ENCODE peak calls at places on chromosomes 7 and 10, in five cellular contexts. One of them, this sample, is unnamed.

GRCh38 chr10:528173-529165 is 161.0 kb downstream of the DIP2C start:
- DNase-seq in heart left ventricle: no peak
- DNase-seq in GM12878: no peak
- DNase-seq in suprapubic skin: no peak
- DNase-seq in left ventricle myocardium inferior: no peak
- DNase-seq in this sample: no peak

GRCh38 chr7:18345641-18346234 is 149.8 kb upstream of the HDAC9 start:
- DNase-seq in heart left ventricle: no peak
- DNase-seq in GM12878: no peak
- DNase-seq in suprapubic skin: no peak
- DNase-seq in left ventricle myocardium inferior: no peak
- DNase-seq in this sample: no peak

GRCh38 chr10:95264227-95265051 is 26.4 kb downstream of the PDLIM1 start:
- DNase-seq in suprapubic skin: no peak
- DNase-seq in GM12878: no peak
- DNase-seq in heart left ventricle: no peak
- DNase-seq in left ventricle myocardium inferior: no peak
- DNase-seq in this sample: peak; percentile 68

GRCh38 chr7:40700653-40701475 is 566.1 kb downstream of the SUGCT start:
- DNase-seq in GM12878: no peak
- DNase-seq in heart left ventricle: no peak
- DNase-seq in suprapubic skin: no peak
- DNase-seq in left ventricle myocardium inferior: no peak
- DNase-seq in this sample: no peak

GRCh38 chr10:34575882-34576281 is 239.2 kb downstream of the PARD3 start:
- DNase-seq in heart left ventricle: no peak
- DNase-seq in left ventricle myocardium inferior: no peak
- DNase-seq in GM12878: no peak
- DNase-seq in suprapubic skin: no peak
- DNase-seq in this sample: no peak

GRCh38 chr10:42556931-42557330 is 81.4 kb downstream of the ZNF33B start:
- DNase-seq in GM12878: no peak
- DNase-seq in left ventricle myocardium inferior: no peak
- DNase-seq in suprapubic skin: no peak
- DNase-seq in heart left ventricle: no peak
- DNase-seq in this sample: no peak

GRCh38 chr10:102287991-102288390 is 42.7 kb downstream of the GBF1 start:
- DNase-seq in heart left ventricle: no peak
- DNase-seq in suprapubic skin: no peak
- DNase-seq in left ventricle myocardium inferior: no peak
- DNase-seq in GM12878: no peak
- DNase-seq in this sample: no peak

GRCh38 chr10:73871915-73872710 is 2.2 kb downstream of the CAMK2G start:
- DNase-seq in suprapubic skin: no peak
- DNase-seq in left ventricle myocardium inferior: no peak
- DNase-seq in heart left ventricle: no peak
- DNase-seq in GM12878: no peak
- DNase-seq in this sample: no peak

GRCh38 chr7:47392241-47392759 is 189.6 kb downstream of the TNS3 start:
- DNase-seq in suprapubic skin: no peak
- DNase-seq in GM12878: no peak
- DNase-seq in heart left ventricle: peak; percentile 72
- DNase-seq in left ventricle myocardium inferior: peak; percentile 80
- DNase-seq in this sample: no peak

GRCh38 chr10:93873427-93874115 is 20.2 kb upstream of the SLC35G1 start:
- DNase-seq in suprapubic skin: no peak
- DNase-seq in heart left ventricle: no peak
- DNase-seq in GM12878: no peak
- DNase-seq in left ventricle myocardium inferior: no peak
- DNase-seq in this sample: no peak

GRCh38 chr10:103053659-103054581 is 135.8 kb downstream of the CNNM2 start:
- DNase-seq in suprapubic skin: no peak
- DNase-seq in left ventricle myocardium inferior: peak; percentile 44
- DNase-seq in GM12878: peak; percentile 55
- DNase-seq in heart left ventricle: peak; percentile 65
- DNase-seq in this sample: peak; percentile 60

GRCh38 chr10:6300106-6300783 is 97.5 kb downstream of the PFKFB3 start:
- DNase-seq in heart left ventricle: no peak
- DNase-seq in GM12878: peak; percentile 97
- DNase-seq in suprapubic skin: no peak
- DNase-seq in left ventricle myocardium inferior: no peak
- DNase-seq in this sample: no peak

GRCh38 chr10:100970914-100971811 is 1.9 kb downstream of the SEMA4G start:
- DNase-seq in heart left ventricle: no peak
- DNase-seq in suprapubic skin: no peak
- DNase-seq in left ventricle myocardium inferior: no peak
- DNase-seq in GM12878: no peak
- DNase-seq in this sample: peak; percentile 40

GRCh38 chr7:34327681-34328080 is 330.3 kb upstream of the NPSR1 start:
- DNase-seq in heart left ventricle: no peak
- DNase-seq in suprapubic skin: no peak
- DNase-seq in GM12878: no peak
- DNase-seq in left ventricle myocardium inferior: no peak
- DNase-seq in this sample: no peak

GRCh38 chr7:1829111-1829510 is 159.0 kb downstream of the ELFN1 start:
- DNase-seq in heart left ventricle: no peak
- DNase-seq in GM12878: no peak
- DNase-seq in suprapubic skin: no peak
- DNase-seq in left ventricle myocardium inferior: peak; percentile 7
- DNase-seq in this sample: no peak

GRCh38 chr7:158814637-158815036 is 14.7 kb downstream of the ESYT2 start:
- DNase-seq in GM12878: no peak
- DNase-seq in left ventricle myocardium inferior: no peak
- DNase-seq in heart left ventricle: no peak
- DNase-seq in suprapubic skin: no peak
- DNase-seq in this sample: no peak

GRCh38 chr7:6613706-6614105 is 1.7 kb upstream of the ZNF853 start:
- DNase-seq in suprapubic skin: no peak
- DNase-seq in left ventricle myocardium inferior: no peak
- DNase-seq in GM12878: no peak
- DNase-seq in heart left ventricle: no peak
- DNase-seq in this sample: no peak

GRCh38 chr7:106471021-106471420 is 186.2 kb upstream of the NAMPT start:
- DNase-seq in suprapubic skin: no peak
- DNase-seq in heart left ventricle: no peak
- DNase-seq in GM12878: no peak
- DNase-seq in left ventricle myocardium inferior: no peak
- DNase-seq in this sample: no peak

GRCh38 chr10:31927597-31928530 is 767 bp downstream of the ARHGAP12 start:
- DNase-seq in suprapubic skin: peak; percentile 81
- DNase-seq in heart left ventricle: peak; percentile 52
- DNase-seq in left ventricle myocardium inferior: peak; percentile 44
- DNase-seq in GM12878: no peak
- DNase-seq in this sample: peak; percentile 88

GRCh38 chr10:80501913-80502521 is 35.7 kb upstream of the SH2D4B start:
- DNase-seq in suprapubic skin: no peak
- DNase-seq in left ventricle myocardium inferior: no peak
- DNase-seq in GM12878: no peak
- DNase-seq in heart left ventricle: no peak
- DNase-seq in this sample: no peak

GRCh38 chr7:77727936-77728701 is 31.9 kb downstream of the RSBN1L start:
- DNase-seq in suprapubic skin: no peak
- DNase-seq in left ventricle myocardium inferior: no peak
- DNase-seq in heart left ventricle: no peak
- DNase-seq in GM12878: no peak
- DNase-seq in this sample: peak; percentile 7

GRCh38 chr7:29287366-29287765 is 92.8 kb downstream of the CHN2 start:
- DNase-seq in suprapubic skin: no peak
- DNase-seq in left ventricle myocardium inferior: no peak
- DNase-seq in GM12878: no peak
- DNase-seq in heart left ventricle: no peak
- DNase-seq in this sample: no peak

GRCh38 chr10:24716295-24716694 is 7.4 kb downstream of the ARHGAP21 start:
- DNase-seq in heart left ventricle: no peak
- DNase-seq in suprapubic skin: no peak
- DNase-seq in GM12878: no peak
- DNase-seq in left ventricle myocardium inferior: no peak
- DNase-seq in this sample: peak; percentile 16

GRCh38 chr7:123143206-123143605 is 56.6 kb downstream of the SLC13A1 start:
- DNase-seq in heart left ventricle: no peak
- DNase-seq in GM12878: no peak
- DNase-seq in suprapubic skin: no peak
- DNase-seq in left ventricle myocardium inferior: no peak
- DNase-seq in this sample: no peak

GRCh38 chr7:112635742-112636141 is 154.5 kb downstream of the TMEM168 start:
- DNase-seq in heart left ventricle: no peak
- DNase-seq in GM12878: no peak
- DNase-seq in left ventricle myocardium inferior: no peak
- DNase-seq in suprapubic skin: no peak
- DNase-seq in this sample: no peak

GRCh38 chr7:118202056-118202455 is 18.1 kb downstream of the LSM8 start:
- DNase-seq in GM12878: no peak
- DNase-seq in suprapubic skin: no peak
- DNase-seq in left ventricle myocardium inferior: no peak
- DNase-seq in heart left ventricle: no peak
- DNase-seq in this sample: no peak

GRCh38 chr10:52314822-52315552 is 906 bp downstream of the DKK1 start:
- DNase-seq in left ventricle myocardium inferior: no peak
- DNase-seq in heart left ventricle: no peak
- DNase-seq in GM12878: no peak
- DNase-seq in suprapubic skin: peak; percentile 69
- DNase-seq in this sample: no peak

GRCh38 chr10:28939352-28940157 is 262.2 kb downstream of the BAMBI start:
- DNase-seq in GM12878: no peak
- DNase-seq in heart left ventricle: peak; percentile 63
- DNase-seq in suprapubic skin: no peak
- DNase-seq in left ventricle myocardium inferior: peak; percentile 39
- DNase-seq in this sample: peak; percentile 77

GRCh38 chr10:47165168-47165710 is 134.8 kb upstream of the GDF10 start:
- DNase-seq in heart left ventricle: no peak
- DNase-seq in left ventricle myocardium inferior: no peak
- DNase-seq in GM12878: no peak
- DNase-seq in suprapubic skin: no peak
- DNase-seq in this sample: no peak
- H3K4me3 ChIP-seq in heart left ventricle: peak overlapping the region; percentile 32
- H3K4me3 ChIP-seq in left ventricle myocardium inferior: peak overlapping the region; percentile 48
- H3K4me3 ChIP-seq in GM12878: no peak overlapping the region
- H3K4me3 ChIP-seq in suprapubic skin: peak overlapping the region; percentile 38
- H3K4me3 ChIP-seq in this sample: no peak overlapping the region

DNA sequence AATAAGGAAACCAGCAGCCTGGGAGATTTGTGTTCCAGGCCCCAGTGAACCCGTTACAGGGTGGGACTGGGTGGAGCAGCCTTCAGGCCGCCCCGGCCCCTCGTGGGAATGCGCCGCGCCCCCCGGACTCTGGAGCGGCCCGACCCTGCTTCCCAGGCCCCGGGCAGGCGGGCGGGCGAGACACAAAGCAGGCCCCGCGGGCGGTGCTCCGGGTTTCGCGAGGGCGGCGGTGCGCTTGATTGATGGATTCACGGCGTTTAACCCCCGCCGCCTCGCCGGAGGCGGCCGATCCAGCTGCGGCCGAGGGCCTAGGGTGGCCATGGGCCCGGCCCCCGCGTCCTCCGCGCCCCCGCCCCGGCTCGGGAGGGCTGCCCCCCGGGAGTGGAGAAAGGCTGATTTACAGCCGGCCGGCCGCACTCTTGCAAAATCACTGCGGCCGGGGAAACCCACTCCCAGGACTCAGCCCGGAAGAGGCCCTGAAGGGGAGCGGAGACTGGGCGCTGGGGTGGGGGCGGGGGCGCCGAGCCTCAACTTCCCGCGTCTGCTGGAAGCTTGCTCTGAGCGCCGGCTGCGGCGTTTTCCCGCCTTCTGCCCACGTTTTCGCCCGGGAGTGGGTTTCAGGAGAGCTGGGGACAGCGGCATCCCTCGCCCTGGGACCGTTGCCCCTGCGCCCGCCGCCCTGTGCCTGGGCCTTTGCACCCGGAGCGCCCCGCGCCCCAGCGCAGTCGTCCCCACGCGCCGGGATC is 299.6 kb upstream of the NFE2L3 start:
- DNase-seq in suprapubic skin: no peak
- DNase-seq in GM12878: no peak
- DNase-seq in left ventricle myocardium inferior: no peak
- DNase-seq in heart left ventricle: no peak
- DNase-seq in this sample: peak; percentile 72
- H3K27me3 ChIP-seq in suprapubic skin: peaks cover 31% of the 10 kb centered on the region
- H3K27me3 ChIP-seq in GM12878: peaks cover 8% of the 10 kb centered on the region
- H3K27me3 ChIP-seq in left ventricle myocardium inferior: peaks cover 81% of the 10 kb centered on the region
- H3K27me3 ChIP-seq in heart left ventricle: peaks cover 36% of the 10 kb centered on the region
- H3K27me3 ChIP-seq in this sample: peaks cover 42% of the 10 kb centered on the region

DNA sequence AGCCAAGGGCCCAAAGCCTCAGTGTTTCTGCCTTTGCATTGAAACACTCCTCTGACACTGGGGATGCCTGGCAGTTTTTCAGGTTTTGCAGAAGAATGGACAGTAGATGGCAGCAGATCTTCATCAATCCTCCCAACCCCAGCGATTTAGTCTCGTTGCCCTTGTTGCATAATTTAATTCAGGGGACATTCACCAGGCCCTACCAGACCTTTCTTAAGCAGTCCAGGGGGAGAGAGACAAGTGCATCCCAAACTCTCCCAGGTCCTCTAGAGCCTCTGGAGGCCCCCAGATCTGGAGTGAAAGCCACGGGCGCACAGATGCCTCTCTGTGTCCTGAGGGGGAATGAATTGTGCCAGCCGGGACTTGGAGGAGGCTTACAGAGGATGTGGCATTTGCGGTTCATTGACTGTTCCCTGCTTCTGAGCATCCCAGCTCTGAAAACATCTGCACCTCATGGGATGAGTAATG is 29.6 kb downstream of the MINDY4 start:
- DNase-seq in GM12878: peak; percentile 21
- DNase-seq in left ventricle myocardium inferior: no peak
- DNase-seq in heart left ventricle: peak; percentile 59
- DNase-seq in suprapubic skin: no peak
- DNase-seq in this sample: peak; percentile 88
- H3K4me3 ChIP-seq in GM12878: no peak overlapping the region
- H3K4me3 ChIP-seq in left ventricle myocardium inferior: no peak overlapping the region
- H3K4me3 ChIP-seq in heart left ventricle: no peak overlapping the region
- H3K4me3 ChIP-seq in suprapubic skin: no peak overlapping the region
- H3K4me3 ChIP-seq in this sample: no peak overlapping the region

GRCh38 chr10:49115796-49116508 is 630 bp upstream of the VSTM4 start:
- DNase-seq in suprapubic skin: no peak
- DNase-seq in GM12878: no peak
- DNase-seq in left ventricle myocardium inferior: no peak
- DNase-seq in heart left ventricle: no peak
- DNase-seq in this sample: no peak

GRCh38 chr10:49113741-49114141 is 1.6 kb downstream of the VSTM4 start:
- DNase-seq in GM12878: no peak
- DNase-seq in left ventricle myocardium inferior: no peak
- DNase-seq in suprapubic skin: no peak
- DNase-seq in heart left ventricle: no peak
- DNase-seq in this sample: no peak

GRCh38 chr10:49112851-49113250 is 2.5 kb downstream of the VSTM4 start:
- DNase-seq in suprapubic skin: no peak
- DNase-seq in GM12878: no peak
- DNase-seq in left ventricle myocardium inferior: no peak
- DNase-seq in heart left ventricle: no peak
- DNase-seq in this sample: no peak

GRCh38 chr10:49115015-49115795 is at the start of gene VSTM4:
- DNase-seq in heart left ventricle: peak; percentile 50
- DNase-seq in GM12878: no peak
- DNase-seq in suprapubic skin: no peak
- DNase-seq in left ventricle myocardium inferior: peak; percentile 61
- DNase-seq in this sample: peak; percentile 90

DNA sequence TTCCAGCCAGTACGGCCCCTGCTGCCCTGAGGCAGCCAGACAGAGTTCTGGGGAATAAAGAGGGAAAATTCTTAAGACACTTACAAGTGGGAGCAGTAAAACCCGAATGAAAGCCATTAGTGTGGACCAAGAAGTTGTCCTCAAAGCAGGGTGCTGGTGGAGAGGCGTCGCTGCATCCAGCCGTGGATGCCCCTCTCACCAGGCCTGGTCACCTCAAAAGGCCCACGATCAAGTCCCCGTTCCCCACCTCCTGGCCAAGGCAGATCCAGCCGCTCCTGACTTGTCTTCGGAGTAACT is 656 bp downstream of the VSTM4 start:
- DNase-seq in heart left ventricle: no peak
- DNase-seq in left ventricle myocardium inferior: no peak
- DNase-seq in GM12878: no peak
- DNase-seq in suprapubic skin: no peak
- DNase-seq in this sample: no peak
- H3K27me3 ChIP-seq in heart left ventricle: no peaks in the 10 kb centered on the region
- H3K27me3 ChIP-seq in left ventricle myocardium inferior: no peaks in the 10 kb centered on the region
- H3K27me3 ChIP-seq in GM12878: peaks cover 5% of the 10 kb centered on the region
- H3K27me3 ChIP-seq in suprapubic skin: no peaks in the 10 kb centered on the region
- H3K27me3 ChIP-seq in this sample: peaks cover 13% of the 10 kb centered on the region

This sample was measured in H7.